ENCODE peak calls at places on chromosomes 4 and X, in eight cellular contexts. N is AG20443; D is type B pancreatic cell; T is iPS DF 6.9; U is GM20000; W is activated CD4-positive, alpha-beta T cell treated with anti-CD3 and anti-CD28 coated beads, Interleukin-2, amount 50 U/mL, for 1 hour; J is HT1080; L is NCI-H748 treated with DMSO at 0.1 percent for 48 hours. Z is an unnamed sample.

GRCh38 chrX:136063340-136064079 is 78.3 kb downstream of the SLC9A6 start:
- DNase-seq in D (no peak), J (no peak), U (no peak), L (no peak), N (no peak), W (no peak), T (no peak), Z (no peak)

GRCh38 chrX:128020701-128021100 is 31.5 kb downstream of the ACTRT1 start:
- DNase-seq in N (no peak), U (no peak), D (no peak), J (peak), L (no peak), W (no peak), T (no peak), Z (peak)

GRCh38 chr4:76611611-76612010 is 176.6 kb downstream of the SHROOM3 start:
- DNase-seq in D (no peak), J (no peak), W (no peak), U (no peak), T (no peak), L (no peak), N (peak), Z (no peak)

GRCh38 chr4:68581382-68582338 is 5.5 kb upstream of the UGT2B17 start:
- DNase-seq in L (no peak), W (no peak), D (no peak), J (no peak), U (no peak), N (no peak), T (no peak), Z (no peak)

GRCh38 chrX:12383196-12383595 is 244.9 kb downstream of the FRMPD4 start:
- DNase-seq in T (no peak), J (no peak), W (no peak), D (no peak), L (no peak), U (no peak), N (no peak), Z (no peak)

GRCh38 chrX:139971394-139971749 is 6.1 kb upstream of the CXorf66 start:
- DNase-seq in J (no peak), D (no peak), L (no peak), T (no peak), U (no peak), N (no peak), W (no peak), Z (no peak)

GRCh38 chrX:15116900-15117299 is 153.0 kb downstream of the ASB9 start:
- DNase-seq in L (no peak), T (no peak), D (no peak), W (no peak), J (no peak), N (no peak), U (no peak), Z (no peak)

GRCh38 chr4:137238456-137238855 is 293.8 kb downstream of the PCDH18 start:
- DNase-seq in W (no peak), T (no peak), J (no peak), N (no peak), L (peak), U (no peak), D (no peak), Z (no peak)

GRCh38 chr4:148054275-148054674 is 322.4 kb downstream of the ARHGAP10 start:
- DNase-seq in W (no peak), U (no peak), L (no peak), J (peak), T (no peak), D (no peak), N (no peak), Z (no peak)

GRCh38 chr4:1198070-1198844 is 25.9 kb upstream of the SPON2 start:
- DNase-seq in U (no peak), W (no peak), J (no peak), D (no peak), L (no peak), T (no peak), N (peak), Z (peak)

GRCh38 chr4:178414042-178414441 is 971.8 kb upstream of the AGA start:
- DNase-seq in J (no peak), W (no peak), N (no peak), T (no peak), D (no peak), L (no peak), U (no peak), Z (no peak)

Z was measured in RKO.